ENCODE peak calls at places on chromosome 18, in five cellular contexts. V is AG10803, G is fibroblast of pulmonary artery, J is coronary artery, O is mucosa of descending colon. N is an unnamed sample.

GRCh38 chr18:62634991-62635630 is 80.2 kb upstream of the PHLPP1 start:
- DNase-seq in J (no peak), O (no peak), V (no peak), G (no peak), N (no peak)

GRCh38 chr18:28511421-28511821 is 334.5 kb upstream of the CDH2 start:
- DNase-seq in J (no peak), G (peak; percentile 20), O (no peak), V (peak; percentile 22), N (no peak)

GRCh38 chr18:74928194-74928968 is 280.6 kb downstream of the PTGR3 start:
- DNase-seq in J (no peak), O (no peak), G (no peak), V (no peak), N (no peak)

GRCh38 chr18:53380063-53380639 is 844.3 kb downstream of the MBD2 start:
- DNase-seq in O (no peak), J (no peak), V (peak; percentile 36), G (peak; percentile 60), N (no peak)

GRCh38 chr18:77102246-77103040 is 30.1 kb downstream of the MBP start:
- DNase-seq in V (peak; percentile 92), G (peak; percentile 72), J (no peak), O (no peak), N (peak; percentile 79)

GRCh38 chr18:34159691-34160185 is 65.0 kb downstream of the NOL4 start:
- DNase-seq in J (no peak), G (no peak), V (no peak), O (no peak), N (no peak)

GRCh38 chr18:50870138-50870845 is 8.6 kb upstream of the ME2 start:
- DNase-seq in J (no peak), G (peak; percentile 56), O (no peak), V (peak; percentile 54), N (no peak)

GRCh38 chr18:60549338-60549960 is 176.9 kb upstream of the MC4R start:
- DNase-seq in J (no peak), O (peak; percentile 49), G (peak; percentile 85), V (peak; percentile 85), N (no peak)

GRCh38 chr18:39701839-39702238 is 2136.2 kb upstream of the CELF4 start:
- DNase-seq in O (no peak), G (peak; percentile 39), V (no peak), J (no peak), N (no peak)

GRCh38 chr18:33928226-33928625 is 296.5 kb downstream of the NOL4 start:
- DNase-seq in G (peak; percentile 63), J (no peak), V (no peak), O (no peak), N (no peak)

GRCh38 chr18:65352183-65352582 is 398.6 kb upstream of the CDH7 start:
- DNase-seq in V (no peak), O (no peak), G (no peak), J (no peak), N (no peak)

GRCh38 chr18:5419601-5420000 is 124.1 kb upstream of the ZBTB14 start:
- DNase-seq in G (no peak), V (no peak), J (no peak), O (no peak), N (no peak)

GRCh38 chr18:11785444-11786055 is 65.7 kb upstream of the CHMP1B start:
- DNase-seq in O (no peak), G (no peak), J (no peak), V (no peak), N (no peak)

GRCh38 chr18:79948719-79949411 is 2.6 kb downstream of the SLC66A2 start:
- DNase-seq in O (no peak), G (no peak), V (no peak), J (peak; percentile 64), N (no peak)

GRCh38 chr18:33844232-33844631 is 266.2 kb downstream of the ASXL3 start:
- DNase-seq in G (no peak), O (no peak), V (no peak), J (no peak), N (no peak)

GRCh38 chr18:22040527-22040926 is 128.9 kb upstream of the GATA6 start:
- DNase-seq in G (no peak), V (no peak), O (peak; percentile 87), J (no peak), N (no peak)

GRCh38 chr18:6449213-6449612 is 34.5 kb upstream of the L3MBTL4 start:
- DNase-seq in G (no peak), V (no peak), J (no peak), O (no peak), N (no peak)

GRCh38 chr18:7814754-7815315 is 247.7 kb downstream of the PTPRM start:
- DNase-seq in G (peak; percentile 18), V (no peak), J (no peak), O (no peak), N (no peak)

GRCh38 chr18:75143851-75144250 is 65.1 kb downstream of the PTGR3 start:
- DNase-seq in G (no peak), O (no peak), J (no peak), V (no peak), N (no peak)

GRCh38 chr18:58354051-58354450 is 274.8 kb downstream of the ALPK2 start:
- DNase-seq in V (no peak), J (no peak), O (no peak), G (no peak), N (no peak)

GRCh38 chr18:74299746-74300145 is 8.0 kb upstream of the CYB5A start:
- DNase-seq in G (peak; percentile 26), O (no peak), J (no peak), V (peak; percentile 34), N (no peak)

GRCh38 chr18:71105994-71106546 is 817.2 kb downstream of the SOCS6 start:
- DNase-seq in G (peak; percentile 16), J (no peak), O (no peak), V (no peak), N (no peak)

GRCh38 chr18:71107220-71107619 is 818.4 kb downstream of the SOCS6 start:
- DNase-seq in J (no peak), O (no peak), V (no peak), G (no peak), N (no peak)

DNA sequence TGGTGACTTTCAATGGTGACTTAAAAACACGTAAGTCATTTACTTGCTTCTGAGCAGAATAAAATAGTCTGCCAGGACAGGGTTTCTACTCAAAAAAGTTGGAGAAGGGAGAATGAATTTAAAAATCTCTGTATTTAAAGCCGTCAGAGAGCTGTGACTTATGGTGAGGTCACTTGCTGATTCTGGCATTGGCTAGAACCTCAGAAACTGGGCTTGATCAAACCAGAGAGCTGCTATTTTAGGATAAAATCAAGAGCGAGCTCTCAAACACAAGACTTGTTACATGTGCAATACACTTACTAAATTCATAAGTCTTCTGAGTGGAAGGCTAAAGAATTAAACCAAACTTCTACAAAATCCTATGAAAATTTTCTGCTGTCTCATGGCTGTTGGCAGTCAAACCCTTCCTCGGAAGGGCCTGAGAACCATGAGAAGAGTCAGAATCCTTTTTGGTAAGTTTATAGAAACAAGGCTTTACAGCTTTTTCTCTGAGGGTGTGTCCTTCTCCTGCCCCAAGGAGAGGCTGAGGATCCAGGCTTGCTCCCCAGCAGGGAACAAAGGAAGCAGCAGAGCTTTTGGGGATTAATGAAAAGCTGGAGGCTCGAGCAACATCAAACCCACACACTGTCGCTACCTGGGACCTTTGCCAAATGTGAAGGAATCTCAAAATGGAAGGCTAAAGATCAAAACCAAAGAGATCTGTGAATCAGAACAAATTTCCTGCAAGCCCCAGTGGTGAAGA is 816.4 kb downstream of the SOCS6 start:
- DNase-seq in V (no peak), O (no peak), J (no peak), G (peak; percentile 75), N (no peak)
- H3K4me3 ChIP-seq in V (no peak overlapping the region), O (no peak overlapping the region), J (peak overlapping the region; percentile 19), G (no peak overlapping the region), N (no peak overlapping the region)

GRCh38 chr18:36912887-36913286 is 84.0 kb downstream of the KIAA1328 start:
- DNase-seq in J (no peak), V (no peak), O (no peak), G (no peak), N (no peak)
- H3K4me3 ChIP-seq in J (no peak overlapping the region), V (no peak overlapping the region), O (no peak overlapping the region), G (no peak overlapping the region), N (no peak overlapping the region)

GRCh38 chr18:10020176-10020575 is 106.4 kb downstream of the VAPA start:
- DNase-seq in J (no peak), O (no peak), V (peak; percentile 23), G (no peak), N (no peak)
- H3K4me3 ChIP-seq in J (no peak overlapping the region), O (no peak overlapping the region), V (no peak overlapping the region), G (no peak overlapping the region), N (no peak overlapping the region)

GRCh38 chr18:48050176-48050575 is 119.7 kb upstream of the SMAD2 start:
- DNase-seq in G (no peak), J (no peak), V (no peak), O (peak; percentile 49), N (no peak)
- H3K4me3 ChIP-seq in G (no peak overlapping the region), J (no peak overlapping the region), V (no peak overlapping the region), O (no peak overlapping the region), N (no peak overlapping the region)

DNA sequence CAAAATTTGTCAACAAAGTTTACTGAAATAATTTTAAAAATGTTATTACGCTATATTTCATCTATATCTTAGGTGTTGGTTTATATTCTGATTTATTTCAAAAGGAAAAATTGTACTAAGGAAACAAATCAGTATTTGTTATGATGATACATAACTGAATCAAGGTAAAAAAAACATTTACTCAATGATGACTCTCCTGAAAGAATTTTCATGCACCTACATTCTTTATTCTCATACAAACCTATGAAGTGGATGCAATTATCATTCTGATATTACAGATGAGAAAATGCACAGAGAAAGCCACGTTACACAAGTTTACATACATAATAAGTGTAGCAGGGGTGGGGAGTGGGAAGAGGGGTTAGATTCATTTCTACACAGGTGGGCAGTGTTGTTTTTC is 422.4 kb downstream of the DSEL start:
- DNase-seq in J (no peak), O (no peak), V (no peak), G (no peak), N (no peak)
- H3K4me3 ChIP-seq in J (no peak overlapping the region), O (no peak overlapping the region), V (no peak overlapping the region), G (no peak overlapping the region), N (no peak overlapping the region)